ENCODE peak calls at places on chromosomes 13 and 19, in four cellular contexts. O, J, N and I are unnamed samples.

GRCh38 chr13:20157387-20157786 is 3.5 kb downstream of the GJA3 start:
- DNase-seq in O (no peak), J (no peak), N (no peak), I (no peak)

GRCh38 chr13:83992566-83993358 is 110.5 kb upstream of the SLITRK1 start:
- DNase-seq in O (no peak), J (no peak), N (no peak), I (no peak)

GRCh38 chr13:101556676-101557121 is 104.2 kb downstream of the ITGBL1 start:
- DNase-seq in O (no peak), J (peak; percentile 75), N (no peak), I (peak; percentile 67)

GRCh38 chr13:62167650-62168172 is 752.1 kb upstream of the PCDH20 start:
- DNase-seq in O (no peak), J (no peak), N (no peak), I (no peak)

GRCh38 chr13:110265682-110266430 is 41.1 kb downstream of the COL4A1 start:
- DNase-seq in O (no peak), J (peak; percentile 91), N (no peak), I (no peak)

GRCh38 chr19:36060430-36060829 is 5.7 kb downstream of the WDR62 start:
- DNase-seq in O (peak; percentile 63), J (no peak), N (peak; percentile 58), I (peak; percentile 71)

GRCh38 chr13:28641600-28641926 is 17.4 kb upstream of the POMP start:
- DNase-seq in O (peak; percentile 89), J (no peak), N (no peak), I (no peak)

GRCh38 chr19:6564393-6564792 is 26.6 kb downstream of the CD70 start:
- DNase-seq in O (no peak), J (no peak), N (no peak), I (peak; percentile 38)

GRCh38 chr13:41071775-41072174 is 10.5 kb downstream of the WBP4 start:
- DNase-seq in O (no peak), J (no peak), N (no peak), I (no peak)

GRCh38 chr19:1263198-1263597 is 5.9 kb upstream of the CIRBP start:
- DNase-seq in O (no peak), J (no peak), N (no peak), I (no peak)

GRCh38 chr19:8441725-8442544 is 2.8 kb upstream of the HNRNPM start:
- DNase-seq in O (no peak), J (no peak), N (no peak), I (no peak)

GRCh38 chr13:30446122-30446500 is 19.6 kb downstream of the HMGB1 start:
- DNase-seq in O (no peak), J (no peak), N (no peak), I (no peak)

GRCh38 chr19:44696939-44697669 is 1.8 kb upstream of the CEACAM16 start:
- DNase-seq in O (no peak), J (no peak), N (no peak), I (no peak)

GRCh38 chr13:112643759-112644459 is 45.9 kb upstream of the ATP11A start:
- DNase-seq in O (no peak), J (peak; percentile 69), N (no peak), I (no peak)

GRCh38 chr13:45042539-45042938 is 53.2 kb downstream of the GPALPP1 start:
- DNase-seq in O (peak; percentile 27), J (no peak), N (no peak), I (no peak)

GRCh38 chr13:74966814-74967213 is 515.2 kb downstream of the TBC1D4 start:
- DNase-seq in O (peak; percentile 49), J (no peak), N (peak; percentile 50), I (peak; percentile 0)

GRCh38 chr13:114012141-114012540 is 38.3 kb upstream of the C13orf46 start:
- DNase-seq in O (no peak), J (no peak), N (no peak), I (no peak)
- H3K4me3 ChIP-seq in O (no peak overlapping the region), J (no peak overlapping the region), N (no peak overlapping the region), I (no peak overlapping the region)

GRCh38 chr19:48720251-48720612 is 707 bp upstream of the MAMSTR start:
- DNase-seq in O (no peak), J (no peak), N (no peak), I (no peak)
- H3K4me3 ChIP-seq in O (peak overlapping the region; percentile 84), J (no peak overlapping the region), N (peak overlapping the region; percentile 71), I (peak overlapping the region; percentile 48)

DNA sequence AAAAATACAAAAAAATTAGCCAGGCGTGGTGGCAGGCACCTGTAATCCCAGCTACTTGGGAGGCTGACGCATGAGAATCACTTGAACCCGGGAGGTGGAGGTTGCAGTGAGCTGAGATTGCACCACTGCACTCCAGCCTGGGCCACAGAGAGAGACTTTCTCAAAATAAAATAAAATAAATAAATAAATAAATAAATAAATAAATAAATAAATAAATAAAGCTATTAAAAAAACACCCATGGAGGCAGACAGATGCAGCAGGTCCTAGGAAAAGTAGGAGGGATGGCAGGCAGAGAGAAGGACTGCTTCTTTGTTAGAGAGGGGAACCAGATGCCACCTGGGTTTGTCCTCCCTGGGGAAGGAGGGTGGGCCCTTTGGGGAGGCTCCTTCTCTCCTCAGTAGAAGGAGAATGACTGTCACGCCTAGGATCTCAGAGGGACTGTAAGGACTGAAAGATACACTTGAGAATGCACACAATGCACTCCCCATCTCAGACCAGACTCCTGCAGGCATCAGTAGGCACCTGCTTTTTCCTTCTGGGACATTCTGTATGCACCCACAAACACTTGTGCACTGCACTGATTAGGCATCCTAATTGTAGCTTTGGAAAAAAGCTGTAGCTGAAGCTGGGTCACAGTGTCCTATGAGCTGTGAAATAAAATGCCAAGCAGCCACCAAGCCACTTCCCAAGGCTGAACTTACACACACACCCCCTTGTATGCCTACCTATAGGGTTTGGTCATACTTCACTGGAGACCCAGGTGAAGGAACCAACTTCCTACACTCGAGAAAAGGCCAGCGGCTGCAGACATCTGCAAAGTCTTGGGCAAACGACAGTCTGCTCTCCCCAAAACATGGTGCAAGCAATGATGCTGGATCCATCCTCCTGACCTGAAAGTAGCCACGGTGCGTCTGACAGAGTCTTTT is 18.9 kb upstream of the SLC35E1 start:
- DNase-seq in O (no peak), J (no peak), N (no peak), I (no peak)
- H3K4me3 ChIP-seq in O (no peak overlapping the region), J (no peak overlapping the region), N (no peak overlapping the region), I (no peak overlapping the region)

DNA sequence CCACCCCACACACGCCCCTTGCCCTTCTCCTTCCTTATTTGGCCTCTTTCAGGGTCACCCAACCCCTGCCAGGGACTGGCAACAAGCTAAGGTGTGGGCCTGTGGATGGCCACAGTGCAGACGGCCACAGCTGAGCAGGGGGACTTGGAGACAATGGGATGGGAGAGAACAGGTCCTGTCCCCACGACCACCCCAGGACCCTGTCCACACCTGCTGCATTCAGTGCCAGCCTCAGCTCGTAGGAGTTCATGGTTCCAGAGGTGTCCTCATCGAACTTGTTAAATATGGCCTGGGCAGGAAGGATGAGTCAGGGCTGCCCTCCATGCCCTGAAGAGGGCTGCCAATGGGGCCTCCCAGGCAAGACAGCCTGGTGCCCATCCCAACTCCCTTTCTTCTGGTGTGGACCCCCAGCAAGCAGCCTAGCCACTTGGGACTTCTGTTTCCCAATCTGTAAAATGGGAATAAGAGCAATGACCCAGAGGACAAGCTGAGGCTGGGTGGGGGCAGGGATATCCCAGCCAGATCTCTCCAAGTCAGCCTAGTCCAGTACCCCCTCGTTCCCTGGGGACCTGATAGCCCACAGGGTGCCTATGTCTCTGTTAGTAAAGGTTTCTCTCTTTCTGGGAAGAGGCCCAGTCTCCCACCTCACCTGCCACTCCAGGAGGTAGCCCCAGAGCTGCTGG is 10.6 kb downstream of the CAPN12 start:
- DNase-seq in O (peak; percentile 28), J (peak; percentile 85), N (no peak), I (no peak)
- H3K4me3 ChIP-seq in O (no peak overlapping the region), J (no peak overlapping the region), N (no peak overlapping the region), I (no peak overlapping the region)

GRCh38 chr19:10567696-10568443 is 909 bp downstream of the CDKN2D start:
- DNase-seq in O (peak; percentile 33), J (no peak), N (no peak), I (no peak)

GRCh38 chr19:10568444-10568825 is 344 bp downstream of the CDKN2D start:
- DNase-seq in O (peak; percentile 57), J (no peak), N (no peak), I (no peak)

GRCh38 chr19:10566408-10566657 is 523 bp upstream of the KRI1 start:
- DNase-seq in O (no peak), J (no peak), N (no peak), I (no peak)

GRCh38 chr19:10565567-10566407 is at the start of gene KRI1:
- DNase-seq in O (peak; percentile 97), J (peak; percentile 100), N (peak; percentile 96), I (peak; percentile 97)

GRCh38 chr19:10566658-10567410 is 1.0 kb upstream of the KRI1 start:
- DNase-seq in O (peak; percentile 34), J (no peak), N (no peak), I (no peak)
- H3K4me3 ChIP-seq in O (peak overlapping the region; percentile 94), J (no peak overlapping the region), N (no peak overlapping the region), I (peak overlapping the region; percentile 64)

GRCh38 chr19:42287826-42288107 is 14.2 kb upstream of the PRR19 start:
- DNase-seq in O (no peak), J (peak; percentile 84), N (no peak), I (no peak)

GRCh38 chr19:42285546-42285945 is 16.4 kb upstream of the PRR19 start:
- DNase-seq in O (no peak), J (peak; percentile 83), N (no peak), I (no peak)

GRCh38 chr19:42285988-42286348 is 16.0 kb upstream of the PRR19 start:
- DNase-seq in O (no peak), J (peak; percentile 87), N (no peak), I (no peak)

GRCh38 chr19:42287017-42287825 is 14.7 kb upstream of the PRR19 start:
- DNase-seq in O (no peak), J (peak; percentile 85), N (no peak), I (no peak)

DNA sequence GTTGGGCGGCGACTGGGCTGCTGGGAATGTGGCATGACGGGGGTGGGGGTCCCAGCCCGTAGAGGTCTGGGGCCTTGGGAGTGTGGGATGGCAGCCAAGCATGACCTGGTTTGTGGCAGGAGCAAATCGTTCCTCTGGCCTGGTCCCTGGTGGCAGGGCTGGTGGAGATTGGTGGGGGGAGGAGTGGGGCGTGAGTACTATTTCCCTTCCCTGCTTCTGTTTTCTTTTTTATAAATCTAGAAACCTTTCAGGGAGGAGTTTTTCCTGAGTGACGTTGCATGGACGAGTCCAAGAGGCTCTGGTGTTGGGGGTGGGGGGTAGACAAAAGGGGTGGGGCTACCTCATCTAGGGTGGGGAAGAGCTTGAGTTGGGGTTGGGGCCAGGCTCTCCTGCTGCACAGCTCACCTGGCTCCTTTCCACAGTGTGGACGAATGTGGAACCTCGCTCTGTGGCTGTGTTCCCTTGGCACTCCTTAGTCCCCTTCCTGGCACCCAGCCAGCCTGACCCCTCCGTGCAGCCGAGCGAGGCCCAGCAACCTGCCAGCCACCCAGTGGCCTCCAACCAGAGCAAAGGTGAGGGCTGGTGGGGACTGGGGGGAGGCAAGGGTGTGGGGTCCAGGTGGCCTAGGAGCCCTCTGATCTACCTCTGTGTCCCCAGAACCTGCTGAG is 15.4 kb upstream of the PRR19 start:
- DNase-seq in O (no peak), J (peak; percentile 89), N (no peak), I (peak; percentile 63)
- H3K4me3 ChIP-seq in O (peak overlapping the region; percentile 93), J (no peak overlapping the region), N (peak overlapping the region; percentile 5), I (peak overlapping the region; percentile 84)

GRCh38 chr19:47573076-47574026 is at the start of gene ZNF541:
- DNase-seq in O (no peak), J (peak; percentile 93), N (no peak), I (peak; percentile 35)
- H3K4me3 ChIP-seq in O (peak within 1 kb of the TSS; percentile 67), J (peak within 1 kb of the TSS; percentile 8), N (peak within 1 kb of the TSS; percentile 17), I (peak within 1 kb of the TSS; percentile 49)

DNA sequence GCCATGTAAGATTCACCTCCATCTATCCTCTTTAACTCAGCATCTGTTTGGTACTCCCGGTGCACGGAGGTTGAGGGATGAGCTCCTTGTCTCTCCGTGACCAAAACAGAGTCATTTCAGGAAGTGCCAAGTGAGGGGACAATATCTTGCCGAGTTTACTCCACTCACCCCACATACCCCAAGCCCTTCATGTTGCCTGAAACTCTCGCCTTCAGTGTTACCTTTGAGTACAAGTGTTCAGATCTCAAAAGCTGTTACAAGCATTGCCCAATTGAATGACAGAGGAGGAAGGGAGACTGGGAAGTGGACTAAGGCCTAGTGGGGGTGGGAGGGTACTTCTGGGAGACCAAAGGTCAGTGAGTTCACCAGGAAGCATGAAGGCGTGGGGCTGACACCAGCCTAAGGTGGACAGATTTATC is 6.0 kb upstream of the SIGLEC12 start:
- DNase-seq in O (no peak), J (no peak), N (no peak), I (no peak)
- H3K4me3 ChIP-seq in O (no peak overlapping the region), J (no peak overlapping the region), N (no peak overlapping the region), I (no peak overlapping the region)